ENCODE peak calls at places on chromosomes 13 and 19, in ten cellular contexts. S is posterior cingulate gyrus; F is stimulated activated CD8-positive, alpha-beta memory T cell treated with anti-CD3 and anti-CD28 coated beads, Interleukin-2, amount 100 ng/mL, for 48 hours; E is GM18507; C is activated T-cell treated with anti-CD3 and anti-CD28 coated beads, Interleukin-2, amount 50 U/mL, for 72 hours; O is pancreas; Q is NCI-H1092; D is EH; R is astrocyte of the spinal cord; I is endodermal cell. Y is an unnamed sample.

GRCh38 chr19:31943778-31944177 is 401.6 kb upstream of the ZNF507 start:
- DNase-seq in D (no peak), F (no peak), R (no peak), O (no peak), C (no peak), E (no peak), S (no peak), I (no peak), Q (no peak), Y (no peak)

GRCh38 chr13:87671824-87672603 is 843 bp downstream of the SLITRK5 start:
- DNase-seq in C (no peak), R (peak), S (no peak), E (no peak), Q (no peak), D (no peak), O (no peak), F (no peak), I (peak), Y (peak)

GRCh38 chr13:45615501-45616101 is at the start of gene ERICH6B:
- DNase-seq in I (peak), Q (peak), C (peak), E (no peak), O (no peak), S (peak), D (peak), F (no peak), R (peak), Y (peak)

GRCh38 chr19:4354897-4355296 is 11.5 kb downstream of the MPND start:
- DNase-seq in D (no peak), I (no peak), Q (no peak), C (no peak), O (no peak), E (no peak), R (no peak), F (no peak), S (no peak), Y (no peak)

GRCh38 chr19:11581740-11582139 is 4.3 kb upstream of the ACP5 start:
- DNase-seq in I (no peak), D (peak), S (no peak), O (no peak), R (no peak), E (no peak), F (peak), C (peak), Q (no peak), Y (peak)

GRCh38 chr13:54934121-54934520 is 1905.5 kb downstream of the OLFM4 start:
- DNase-seq in S (no peak), O (no peak), Q (no peak), E (no peak), R (no peak), C (no peak), F (no peak), D (no peak), I (no peak), Y (no peak)

GRCh38 chr19:38152461-38153379 is 71.3 kb downstream of the DPF1 start:
- DNase-seq in O (no peak), E (no peak), C (no peak), R (peak), I (peak), D (peak), F (no peak), S (no peak), Q (no peak), Y (no peak)

GRCh38 chr13:91134773-91135124 is 212.7 kb upstream of the MIR17HG start:
- DNase-seq in D (no peak), R (no peak), I (no peak), S (no peak), E (no peak), C (no peak), F (no peak), O (no peak), Q (no peak), Y (no peak)

GRCh38 chr13:28220166-28220565 is 81.8 kb downstream of the PAN3 start:
- DNase-seq in I (no peak), S (no peak), Q (no peak), C (no peak), D (peak), F (no peak), R (peak), O (no peak), E (no peak), Y (no peak)

GRCh38 chr13:24684600-24684998 is 4.4 kb downstream of the ATP12A start:
- DNase-seq in E (no peak), C (peak), R (peak), I (peak), S (peak), Q (no peak), O (no peak), F (no peak), D (no peak), Y (no peak)

GRCh38 chr13:111893071-111893606 is 173.8 kb upstream of the SOX1 start:
- DNase-seq in Q (no peak), D (no peak), I (peak), C (no peak), S (peak), O (no peak), E (no peak), F (no peak), R (no peak), Y (no peak)

GRCh38 chr19:57512845-57513244 is 13.1 kb downstream of the ZNF773 start:
- DNase-seq in R (peak), C (peak), I (no peak), Q (no peak), D (peak), S (no peak), F (no peak), E (no peak), O (no peak), Y (peak)

GRCh38 chr19:38280030-38280921 is 15.9 kb downstream of the SPINT2 start:
- DNase-seq in S (no peak), C (no peak), E (no peak), I (no peak), F (no peak), Q (no peak), D (no peak), R (no peak), O (no peak), Y (no peak)

GRCh38 chr13:109567315-109567714 is 219.1 kb downstream of the IRS2 start:
- DNase-seq in F (no peak), E (no peak), R (no peak), Q (no peak), O (no peak), C (no peak), I (no peak), D (no peak), S (no peak), Y (no peak)

GRCh38 chr13:80011448-80012212 is 329.3 kb downstream of the SPRY2 start:
- DNase-seq in I (no peak), D (no peak), O (no peak), C (no peak), S (peak), R (no peak), F (no peak), Q (no peak), E (no peak), Y (no peak)

GRCh38 chr13:25489238-25489637 is 117.5 kb downstream of the ATP8A2 start:
- DNase-seq in D (peak), C (no peak), I (peak), E (no peak), R (no peak), F (no peak), S (peak), O (no peak), Q (peak), Y (peak)

GRCh38 chr13:75635101-75635620 is 969 bp upstream of the LMO7 start:
- DNase-seq in S (no peak), F (no peak), R (peak), E (peak), D (peak), C (no peak), Q (no peak), O (no peak), I (no peak), Y (no peak)

GRCh38 chr19:2477732-2478191 is 1.8 kb downstream of the GADD45B start:
- DNase-seq in I (no peak), D (peak), O (no peak), R (peak), Q (no peak), E (no peak), C (peak), S (no peak), F (no peak), Y (no peak)

GRCh38 chr19:14019100-14019499 is 8.8 kb upstream of the RLN3 start:
- DNase-seq in E (no peak), D (no peak), Q (no peak), O (no peak), R (no peak), C (no peak), F (no peak), S (no peak), I (no peak), Y (no peak)

GRCh38 chr13:91313103-91313502 is 34.4 kb upstream of the MIR17HG start:
- DNase-seq in I (peak), E (no peak), O (no peak), F (no peak), S (no peak), D (peak), C (peak), Q (no peak), R (peak), Y (peak)

GRCh38 chr13:76512676-76513277 is 373.4 kb downstream of the KCTD12 start:
- DNase-seq in R (peak), I (no peak), C (no peak), S (no peak), O (no peak), E (no peak), F (no peak), Q (peak), D (peak), Y (no peak)

GRCh38 chr13:51797664-51798488 is 6.1 kb downstream of the DHRS12 start:
- DNase-seq in D (peak), S (peak), F (no peak), Q (peak), O (no peak), E (no peak), R (peak), I (peak), C (peak), Y (peak)

GRCh38 chr13:29991343-29991742 is 140.9 kb upstream of the UBL3 start:
- DNase-seq in D (peak), Q (no peak), E (no peak), I (no peak), O (no peak), F (no peak), R (peak), S (no peak), C (no peak), Y (no peak)

GRCh38 chr13:101567841-101568240 is 115.4 kb downstream of the ITGBL1 start:
- DNase-seq in I (no peak), E (no peak), R (no peak), O (no peak), Q (no peak), C (no peak), S (no peak), F (no peak), D (no peak), Y (no peak)

GRCh38 chr13:60311527-60311926 is 85.5 kb upstream of the TDRD3 start:
- DNase-seq in S (no peak), I (no peak), D (no peak), E (no peak), Q (no peak), C (no peak), R (no peak), F (no peak), O (no peak), Y (no peak)

GRCh38 chr13:24982333-24982999 is 113.5 kb upstream of the PABPC3 start:
- DNase-seq in Q (no peak), S (no peak), F (no peak), O (no peak), D (no peak), R (no peak), C (no peak), E (no peak), I (no peak), Y (no peak)

GRCh38 chr13:101406787-101407186 is 9.5 kb downstream of the NALCN start:
- DNase-seq in E (no peak), Q (no peak), O (no peak), C (no peak), I (no peak), R (no peak), S (no peak), F (no peak), D (no peak), Y (no peak)

GRCh38 chr13:33610471-33611015 is 207.4 kb upstream of the RFC3 start:
- DNase-seq in S (peak), F (peak), O (no peak), Q (peak), C (peak), D (no peak), E (no peak), I (peak), R (peak), Y (no peak)

GRCh38 chr13:80196756-80197155 is 144.2 kb downstream of the SPRY2 start:
- DNase-seq in C (no peak), R (no peak), O (no peak), D (peak), I (no peak), Q (no peak), E (no peak), S (no peak), F (no peak), Y (no peak)

GRCh38 chr13:25292301-25292700 is 5.0 kb upstream of the MTMR6 start:
- DNase-seq in I (no peak), Q (peak), R (peak), O (no peak), S (no peak), E (no peak), C (no peak), F (no peak), D (peak), Y (peak)

Y was measured in NCI-H2227 treated with DMSO at 0.1 percent for 48 hours.